ENCODE peak calls at places on chromosomes 2 and 18, in eight cellular contexts. One of them, this sample, is unnamed.

GRCh38 chr18:41266214-41266613 is 688.8 kb upstream of the PIK3C3 start:
- DNase-seq in CD8-positive, alpha-beta T cell: no peak
- DNase-seq in RWPE1: no peak
- DNase-seq in SK-N-SH: no peak
- DNase-seq in astrocyte: no peak
- DNase-seq in Karpas-422: no peak
- DNase-seq in dorsolateral prefrontal cortex: no peak
- DNase-seq in heart left ventricle: no peak
- DNase-seq in this sample: no peak

GRCh38 chr2:145022671-145023330 is 502.9 kb upstream of the ZEB2 start:
- DNase-seq in CD8-positive, alpha-beta T cell: no peak
- DNase-seq in RWPE1: no peak
- DNase-seq in SK-N-SH: no peak
- DNase-seq in astrocyte: peak; percentile 93
- DNase-seq in Karpas-422: no peak
- DNase-seq in dorsolateral prefrontal cortex: no peak
- DNase-seq in heart left ventricle: no peak
- DNase-seq in this sample: no peak

GRCh38 chr2:239879423-239880084 is 145.6 kb downstream of the NDUFA10 start:
- DNase-seq in CD8-positive, alpha-beta T cell: no peak
- DNase-seq in RWPE1: no peak
- DNase-seq in SK-N-SH: peak; percentile 48
- DNase-seq in astrocyte: no peak
- DNase-seq in Karpas-422: peak; percentile 36
- DNase-seq in dorsolateral prefrontal cortex: no peak
- DNase-seq in heart left ventricle: no peak
- DNase-seq in this sample: no peak

GRCh38 chr18:32093523-32093922 is 1.8 kb downstream of the RNF138 start:
- DNase-seq in CD8-positive, alpha-beta T cell: no peak
- DNase-seq in RWPE1: peak; percentile 7
- DNase-seq in SK-N-SH: peak; percentile 24
- DNase-seq in astrocyte: peak; percentile 4
- DNase-seq in Karpas-422: no peak
- DNase-seq in dorsolateral prefrontal cortex: no peak
- DNase-seq in heart left ventricle: no peak
- DNase-seq in this sample: peak; percentile 18

GRCh38 chr18:27501651-27502050 is 316.5 kb upstream of the CHST9 start:
- DNase-seq in CD8-positive, alpha-beta T cell: no peak
- DNase-seq in RWPE1: no peak
- DNase-seq in SK-N-SH: no peak
- DNase-seq in astrocyte: no peak
- DNase-seq in Karpas-422: no peak
- DNase-seq in dorsolateral prefrontal cortex: no peak
- DNase-seq in heart left ventricle: no peak
- DNase-seq in this sample: no peak

GRCh38 chr2:66790651-66791181 is 355.8 kb downstream of the MEIS1 start:
- DNase-seq in CD8-positive, alpha-beta T cell: no peak
- DNase-seq in RWPE1: no peak
- DNase-seq in SK-N-SH: no peak
- DNase-seq in astrocyte: peak; percentile 52
- DNase-seq in Karpas-422: no peak
- DNase-seq in dorsolateral prefrontal cortex: no peak
- DNase-seq in heart left ventricle: no peak
- DNase-seq in this sample: no peak

GRCh38 chr2:36520431-36520830 is 77.5 kb downstream of the FEZ2 start:
- DNase-seq in CD8-positive, alpha-beta T cell: no peak
- DNase-seq in RWPE1: no peak
- DNase-seq in SK-N-SH: no peak
- DNase-seq in astrocyte: no peak
- DNase-seq in Karpas-422: no peak
- DNase-seq in dorsolateral prefrontal cortex: no peak
- DNase-seq in heart left ventricle: no peak
- DNase-seq in this sample: no peak

GRCh38 chr2:8646731-8647461 is 35.0 kb upstream of the ID2 start:
- DNase-seq in CD8-positive, alpha-beta T cell: no peak
- DNase-seq in RWPE1: no peak
- DNase-seq in SK-N-SH: no peak
- DNase-seq in astrocyte: no peak
- DNase-seq in Karpas-422: no peak
- DNase-seq in dorsolateral prefrontal cortex: peak; percentile 39
- DNase-seq in heart left ventricle: no peak
- DNase-seq in this sample: no peak

GRCh38 chr2:55438391-55439100 is 18.9 kb upstream of the CCDC88A start:
- DNase-seq in CD8-positive, alpha-beta T cell: no peak
- DNase-seq in RWPE1: no peak
- DNase-seq in SK-N-SH: no peak
- DNase-seq in astrocyte: no peak
- DNase-seq in Karpas-422: no peak
- DNase-seq in dorsolateral prefrontal cortex: no peak
- DNase-seq in heart left ventricle: no peak
- DNase-seq in this sample: no peak

GRCh38 chr2:35298493-35298892 is 1057.1 kb upstream of the CRIM1 start:
- DNase-seq in CD8-positive, alpha-beta T cell: no peak
- DNase-seq in RWPE1: peak; percentile 44
- DNase-seq in SK-N-SH: no peak
- DNase-seq in astrocyte: peak; percentile 90
- DNase-seq in Karpas-422: no peak
- DNase-seq in dorsolateral prefrontal cortex: no peak
- DNase-seq in heart left ventricle: no peak
- DNase-seq in this sample: peak; percentile 16
- H3K27ac ChIP-seq in CD8-positive, alpha-beta T cell: no peak overlapping the region
- H3K27ac ChIP-seq in RWPE1: no peak overlapping the region
- H3K27ac ChIP-seq in SK-N-SH: no peak overlapping the region
- H3K27ac ChIP-seq in astrocyte: peak overlapping the region; percentile 61
- H3K27ac ChIP-seq in Karpas-422: no peak overlapping the region
- H3K27ac ChIP-seq in dorsolateral prefrontal cortex: no peak overlapping the region
- H3K27ac ChIP-seq in heart left ventricle: no peak overlapping the region
- H3K27ac ChIP-seq in this sample: no peak overlapping the region

GRCh38 chr2:42172566-42172965 is 3.4 kb downstream of the EML4 start:
- DNase-seq in CD8-positive, alpha-beta T cell: no peak
- DNase-seq in RWPE1: no peak
- DNase-seq in SK-N-SH: no peak
- DNase-seq in astrocyte: no peak
- DNase-seq in Karpas-422: no peak
- DNase-seq in dorsolateral prefrontal cortex: no peak
- DNase-seq in heart left ventricle: no peak
- DNase-seq in this sample: no peak
- H3K27ac ChIP-seq in CD8-positive, alpha-beta T cell: no peak overlapping the region
- H3K27ac ChIP-seq in RWPE1: no peak overlapping the region
- H3K27ac ChIP-seq in SK-N-SH: peak overlapping the region; percentile 72
- H3K27ac ChIP-seq in astrocyte: no peak overlapping the region
- H3K27ac ChIP-seq in Karpas-422: peak overlapping the region; percentile 95
- H3K27ac ChIP-seq in dorsolateral prefrontal cortex: no peak overlapping the region
- H3K27ac ChIP-seq in heart left ventricle: peak overlapping the region; percentile 93
- H3K27ac ChIP-seq in this sample: no peak overlapping the region

DNA sequence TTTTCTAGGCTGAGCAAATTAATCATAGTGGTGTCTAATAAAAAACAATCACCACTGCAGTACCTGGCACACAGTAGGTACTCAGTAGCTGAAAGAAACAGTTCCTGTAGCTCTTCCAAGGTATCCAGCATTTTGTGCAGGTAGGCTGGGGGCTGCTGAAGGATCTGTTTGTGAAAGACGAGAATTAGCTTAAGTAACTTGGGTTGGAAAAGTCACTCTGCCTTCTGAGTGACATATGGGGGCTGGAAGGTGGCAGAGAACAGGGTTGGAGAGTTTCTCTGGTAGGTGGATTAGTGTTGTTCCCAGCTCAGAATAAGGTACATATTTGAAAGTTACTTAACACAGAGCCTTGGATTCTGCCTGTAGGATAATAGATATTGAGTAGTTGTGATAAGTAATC is 72.8 kb downstream of the FMNL2 start:
- DNase-seq in CD8-positive, alpha-beta T cell: no peak
- DNase-seq in RWPE1: no peak
- DNase-seq in SK-N-SH: no peak
- DNase-seq in astrocyte: no peak
- DNase-seq in Karpas-422: no peak
- DNase-seq in dorsolateral prefrontal cortex: no peak
- DNase-seq in heart left ventricle: no peak
- DNase-seq in this sample: no peak
- H3K27ac ChIP-seq in CD8-positive, alpha-beta T cell: no peak overlapping the region
- H3K27ac ChIP-seq in RWPE1: no peak overlapping the region
- H3K27ac ChIP-seq in SK-N-SH: no peak overlapping the region
- H3K27ac ChIP-seq in astrocyte: no peak overlapping the region
- H3K27ac ChIP-seq in Karpas-422: no peak overlapping the region
- H3K27ac ChIP-seq in dorsolateral prefrontal cortex: peak overlapping the region; percentile 56
- H3K27ac ChIP-seq in heart left ventricle: peak overlapping the region; percentile 89
- H3K27ac ChIP-seq in this sample: peak overlapping the region; percentile 16

DNA sequence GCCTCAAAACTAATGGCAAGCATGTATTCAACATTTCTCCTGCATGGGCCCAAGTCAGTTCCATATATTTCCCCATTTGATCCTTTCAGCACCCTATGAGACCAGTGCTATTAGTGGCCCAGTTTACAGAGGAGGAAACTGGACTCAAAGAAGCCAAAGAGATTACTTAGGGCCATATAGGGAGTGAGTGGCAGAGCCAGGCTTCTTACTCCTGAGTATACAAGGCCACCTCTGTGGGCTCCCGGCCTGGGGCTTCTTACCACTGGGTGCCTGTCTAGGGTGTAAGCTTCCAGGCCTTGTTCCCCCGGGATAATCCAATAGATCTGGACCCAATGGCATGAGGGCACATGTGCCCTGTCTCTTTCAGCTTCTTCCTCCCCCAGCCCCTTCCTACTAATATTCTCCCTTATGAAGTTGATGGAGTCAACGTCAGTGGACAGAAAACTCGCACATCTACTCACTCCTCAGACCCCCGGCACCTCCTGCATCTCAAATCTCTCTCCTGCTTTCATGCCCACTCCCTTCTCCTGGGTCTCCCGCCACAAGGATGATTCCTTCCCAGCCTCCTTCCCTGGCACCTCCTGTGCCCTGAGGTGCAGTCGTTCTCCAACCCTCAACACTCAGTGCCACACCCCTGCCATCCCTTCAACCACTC is 222.6 kb downstream of the ANAPC1 start:
- DNase-seq in CD8-positive, alpha-beta T cell: no peak
- DNase-seq in RWPE1: no peak
- DNase-seq in SK-N-SH: no peak
- DNase-seq in astrocyte: no peak
- DNase-seq in Karpas-422: no peak
- DNase-seq in dorsolateral prefrontal cortex: no peak
- DNase-seq in heart left ventricle: no peak
- DNase-seq in this sample: no peak
- H3K27ac ChIP-seq in CD8-positive, alpha-beta T cell: no peak overlapping the region
- H3K27ac ChIP-seq in RWPE1: peak overlapping the region; percentile 86
- H3K27ac ChIP-seq in SK-N-SH: peak overlapping the region; percentile 49
- H3K27ac ChIP-seq in astrocyte: peak overlapping the region; percentile 41
- H3K27ac ChIP-seq in Karpas-422: no peak overlapping the region
- H3K27ac ChIP-seq in dorsolateral prefrontal cortex: no peak overlapping the region
- H3K27ac ChIP-seq in heart left ventricle: peak overlapping the region; percentile 28
- H3K27ac ChIP-seq in this sample: no peak overlapping the region

GRCh38 chr2:197102202-197102601 is 175.7 kb upstream of the PGAP1 start:
- DNase-seq in CD8-positive, alpha-beta T cell: no peak
- DNase-seq in RWPE1: no peak
- DNase-seq in SK-N-SH: no peak
- DNase-seq in astrocyte: no peak
- DNase-seq in Karpas-422: no peak
- DNase-seq in dorsolateral prefrontal cortex: no peak
- DNase-seq in heart left ventricle: no peak
- DNase-seq in this sample: no peak

GRCh38 chr2:197103363-197103762 is 176.9 kb upstream of the PGAP1 start:
- DNase-seq in CD8-positive, alpha-beta T cell: no peak
- DNase-seq in RWPE1: no peak
- DNase-seq in SK-N-SH: no peak
- DNase-seq in astrocyte: no peak
- DNase-seq in Karpas-422: no peak
- DNase-seq in dorsolateral prefrontal cortex: no peak
- DNase-seq in heart left ventricle: no peak
- DNase-seq in this sample: no peak

GRCh38 chr2:197109326-197109725 is 182.8 kb upstream of the PGAP1 start:
- DNase-seq in CD8-positive, alpha-beta T cell: no peak
- DNase-seq in RWPE1: no peak
- DNase-seq in SK-N-SH: no peak
- DNase-seq in astrocyte: no peak
- DNase-seq in Karpas-422: no peak
- DNase-seq in dorsolateral prefrontal cortex: no peak
- DNase-seq in heart left ventricle: no peak
- DNase-seq in this sample: no peak

GRCh38 chr2:197108758-197109157 is 182.3 kb upstream of the PGAP1 start:
- DNase-seq in CD8-positive, alpha-beta T cell: no peak
- DNase-seq in RWPE1: no peak
- DNase-seq in SK-N-SH: peak; percentile 36
- DNase-seq in astrocyte: peak; percentile 82
- DNase-seq in Karpas-422: no peak
- DNase-seq in dorsolateral prefrontal cortex: peak; percentile 73
- DNase-seq in heart left ventricle: peak; percentile 86
- DNase-seq in this sample: peak; percentile 7

GRCh38 chr2:197107291-197108269 is 181.1 kb upstream of the PGAP1 start:
- DNase-seq in CD8-positive, alpha-beta T cell: no peak
- DNase-seq in RWPE1: no peak
- DNase-seq in SK-N-SH: no peak
- DNase-seq in astrocyte: peak; percentile 58
- DNase-seq in Karpas-422: no peak
- DNase-seq in dorsolateral prefrontal cortex: no peak
- DNase-seq in heart left ventricle: no peak
- DNase-seq in this sample: no peak
- H3K27ac ChIP-seq in CD8-positive, alpha-beta T cell: no peak overlapping the region
- H3K27ac ChIP-seq in RWPE1: no peak overlapping the region
- H3K27ac ChIP-seq in SK-N-SH: no peak overlapping the region
- H3K27ac ChIP-seq in astrocyte: peak overlapping the region; percentile 24
- H3K27ac ChIP-seq in Karpas-422: no peak overlapping the region
- H3K27ac ChIP-seq in dorsolateral prefrontal cortex: peak overlapping the region; percentile 88
- H3K27ac ChIP-seq in heart left ventricle: peak overlapping the region; percentile 66
- H3K27ac ChIP-seq in this sample: peak overlapping the region; percentile 53

This sample was measured in prostate gland.